ENCODE peak calls at places on chromosomes 13 and 19, in nine cellular contexts. N is foreskin fibroblast, W is GM03348, C is T-helper 17 cell, G is ovary, A is T-helper 9 cell, K is Karpas-422, T is NCI-H524 treated with DMSO at 0.1 percent for 48 hours, Y is upper lobe of left lung. U is an unnamed sample.

GRCh38 chr13:80669112-80669511 is 328.2 kb upstream of the SPRY2 start:
- DNase-seq in Y (no peak), K (no peak), A (no peak), T (no peak), N (no peak), G (no peak), W (no peak), C (no peak), U (no peak)

GRCh38 chr19:13846533-13847032 is 30.4 kb upstream of the NANOS3 start:
- DNase-seq in G (peak; percentile 78), A (peak; percentile 94), W (peak; percentile 73), K (peak; percentile 85), T (no peak), C (peak; percentile 96), Y (peak; percentile 96), N (peak; percentile 93), U (peak; percentile 92)

GRCh38 chr13:32150794-32151193 is 119.2 kb downstream of the FRY start:
- DNase-seq in G (peak; percentile 70), Y (peak; percentile 23), K (no peak), A (no peak), C (no peak), W (peak; percentile 82), N (peak; percentile 57), T (no peak), U (no peak)

GRCh38 chr13:39250440-39250839 is 212.2 kb downstream of the NHLRC3 start:
- DNase-seq in T (no peak), G (no peak), W (no peak), C (no peak), Y (no peak), A (no peak), N (no peak), K (peak; percentile 14), U (no peak)

GRCh38 chr13:51590966-51591627 is 6.8 kb downstream of the WDFY2 start:
- DNase-seq in K (no peak), N (peak; percentile 97), G (no peak), C (no peak), T (peak; percentile 81), W (peak; percentile 75), A (no peak), Y (peak; percentile 30), U (no peak)

GRCh38 chr19:3163230-3163886 is 15.2 kb upstream of the S1PR4 start:
- DNase-seq in T (no peak), K (peak; percentile 92), G (peak; percentile 76), Y (peak; percentile 82), C (peak; percentile 60), W (peak; percentile 90), N (peak; percentile 77), A (peak; percentile 61), U (peak; percentile 58)

GRCh38 chr13:51684076-51684475 is 99.8 kb downstream of the WDFY2 start:
- DNase-seq in Y (no peak), K (no peak), T (no peak), W (peak; percentile 56), G (no peak), A (no peak), C (no peak), N (peak; percentile 48), U (no peak)

GRCh38 chr13:44188257-44188656 is 185.4 kb upstream of the SERP2 start:
- DNase-seq in A (no peak), Y (no peak), W (peak; percentile 18), N (peak; percentile 55), T (no peak), G (no peak), K (no peak), C (no peak), U (no peak)

GRCh38 chr19:36807029-36807428 is 31.2 kb downstream of the ZNF790 start:
- DNase-seq in A (no peak), Y (no peak), N (no peak), C (no peak), T (no peak), K (no peak), W (no peak), G (no peak), U (no peak)

GRCh38 chr19:33374406-33374703 is 846 bp downstream of the CEBPG start:
- DNase-seq in C (no peak), A (no peak), W (peak; percentile 32), N (peak; percentile 53), G (peak; percentile 39), K (peak; percentile 69), Y (no peak), T (peak; percentile 51), U (no peak)

GRCh38 chr19:39212377-39212742 is 8.3 kb upstream of the SYCN start:
- DNase-seq in W (no peak), T (no peak), N (peak; percentile 16), Y (peak; percentile 54), K (peak; percentile 77), G (no peak), A (peak; percentile 46), C (peak; percentile 47), U (peak; percentile 27)

GRCh38 chr19:11422163-11423068 is 3.3 kb upstream of the RGL3 start:
- DNase-seq in G (peak; percentile 64), C (peak; percentile 43), Y (peak; percentile 96), W (peak; percentile 71), T (no peak), K (peak; percentile 87), N (peak; percentile 70), A (peak; percentile 43), U (peak; percentile 27)

GRCh38 chr13:40565282-40566148 is 100.9 kb downstream of the FOXO1 start:
- DNase-seq in W (no peak), K (no peak), C (no peak), Y (no peak), A (no peak), N (peak; percentile 17), T (no peak), G (no peak), U (no peak)

GRCh38 chr13:40598599-40598998 is 67.8 kb downstream of the FOXO1 start:
- DNase-seq in T (no peak), C (no peak), Y (no peak), N (no peak), G (no peak), W (no peak), K (no peak), A (no peak), U (no peak)

GRCh38 chr13:99269627-99270252 is 11.6 kb upstream of the GPR18 start:
- DNase-seq in A (no peak), C (no peak), T (no peak), G (no peak), K (peak; percentile 81), Y (no peak), N (peak; percentile 82), W (peak; percentile 61), U (no peak)

GRCh38 chr19:31214997-31215396 is 134.2 kb downstream of the TSHZ3 start:
- DNase-seq in W (no peak), T (no peak), K (no peak), C (no peak), Y (no peak), N (no peak), G (no peak), A (no peak), U (no peak)

GRCh38 chr19:46202426-46202825 is 27.1 kb upstream of the IGFL1 start:
- DNase-seq in N (no peak), W (no peak), T (no peak), Y (no peak), G (no peak), K (no peak), C (no peak), A (no peak), U (no peak)

GRCh38 chr13:24161010-24161775 is 673 bp downstream of the SPATA13 start:
- DNase-seq in W (peak; percentile 48), G (peak; percentile 67), A (peak; percentile 24), Y (no peak), N (peak; percentile 59), K (no peak), C (peak; percentile 15), T (no peak), U (peak; percentile 11)

GRCh38 chr19:58563823-58564222 is 5.4 kb upstream of the UBE2M start:
- DNase-seq in T (no peak), A (no peak), C (no peak), W (no peak), K (no peak), N (no peak), G (no peak), Y (no peak), U (no peak)

GRCh38 chr13:48896312-48896711 is 79.4 kb upstream of the FNDC3A start:
- DNase-seq in T (no peak), Y (no peak), N (peak; percentile 73), A (no peak), K (peak; percentile 47), W (no peak), C (no peak), G (no peak), U (no peak)

GRCh38 chr13:83498486-83499190 is 383.6 kb downstream of the SLITRK1 start:
- DNase-seq in G (no peak), W (peak; percentile 18), Y (no peak), K (no peak), A (no peak), T (no peak), C (no peak), N (peak; percentile 69), U (no peak)

GRCh38 chr19:46493236-46494114 is 2.2 kb downstream of the PNMA8B start:
- DNase-seq in Y (no peak), T (no peak), G (peak; percentile 66), A (no peak), K (no peak), W (peak; percentile 48), C (no peak), N (no peak), U (no peak)

GRCh38 chr13:101639711-101640110 is 187.2 kb downstream of the ITGBL1 start:
- DNase-seq in W (no peak), Y (no peak), K (no peak), C (no peak), T (no peak), A (no peak), G (no peak), N (peak; percentile 20), U (no peak)

GRCh38 chr13:21894091-21894490 is 223.2 kb downstream of the FGF9 start:
- DNase-seq in N (no peak), K (no peak), W (no peak), G (no peak), A (no peak), T (no peak), Y (no peak), C (no peak), U (no peak)

GRCh38 chr19:18390075-18390909 is 4.3 kb downstream of the GDF15 start:
- DNase-seq in K (no peak), N (peak; percentile 56), G (no peak), Y (no peak), T (peak; percentile 72), A (no peak), C (no peak), W (no peak), U (no peak)

GRCh38 chr13:113493315-113493951 is 2.9 kb upstream of the DCUN1D2 start:
- DNase-seq in G (no peak), W (peak; percentile 83), K (peak; percentile 70), Y (no peak), N (peak; percentile 93), A (no peak), C (no peak), T (no peak), U (no peak)

GRCh38 chr13:40479196-40479845 is 187.1 kb downstream of the FOXO1 start:
- DNase-seq in N (no peak), Y (no peak), A (no peak), K (no peak), C (no peak), W (no peak), T (no peak), G (no peak), U (no peak)

GRCh38 chr19:44993926-44994537 is 7.2 kb upstream of the RELB start:
- DNase-seq in Y (no peak), T (no peak), W (no peak), N (no peak), K (no peak), A (no peak), C (no peak), G (no peak), U (no peak)

GRCh38 chr13:38577048-38577447 is 109.8 kb upstream of the FREM2 start:
- DNase-seq in K (no peak), Y (peak; percentile 28), T (no peak), N (no peak), G (no peak), A (no peak), C (no peak), W (peak; percentile 5), U (no peak)

GRCh38 chr19:58021541-58022282 is 12.1 kb upstream of the ZSCAN1 start:
- DNase-seq in G (no peak), A (no peak), T (peak; percentile 38), K (peak; percentile 48), C (no peak), Y (peak; percentile 27), N (peak; percentile 74), W (peak; percentile 49), U (peak; percentile 27)

GRCh38 chr19:39438270-39438934 is 2.7 kb upstream of the RPS16 start:
- DNase-seq in T (no peak), Y (peak; percentile 47), K (no peak), C (no peak), G (no peak), W (no peak), N (peak; percentile 74), A (no peak), U (no peak)